ENCODE peak calls at places on chromosome 16, in ten cellular contexts. A is cardiac muscle cell; D is tibial nerve; I is AG09309; P is mucosa of descending colon; M is esophagus squamous epithelium; R is SK-N-SH; U is RWPE1; Y is CD8-positive, alpha-beta T cell; V is omental fat pad. H is an unnamed sample.

GRCh38 chr16:22664132-22664531 is 149.8 kb upstream of the HS3ST2 start:
- DNase-seq in A (no peak), D (no peak), I (no peak), P (no peak), M (no peak), R (no peak), U (no peak), Y (no peak), V (no peak), H (no peak)

GRCh38 chr16:58733248-58733670 is 857 bp downstream of the GOT2 start:
- DNase-seq in A (no peak), D (no peak), I (no peak), P (no peak), M (no peak), R (peak; percentile 34), U (peak; percentile 5), Y (no peak), V (no peak), H (no peak)

GRCh38 chr16:1416521-1416941 is 2.0 kb upstream of the UNKL start:
- DNase-seq in A (no peak), D (no peak), I (no peak), P (no peak), M (no peak), R (no peak), U (no peak), Y (no peak), V (no peak), H (no peak)

GRCh38 chr16:82452002-82452741 is 174.6 kb upstream of the CDH13 start:
- DNase-seq in A (no peak), D (no peak), I (no peak), P (no peak), M (no peak), R (no peak), U (no peak), Y (no peak), V (no peak), H (no peak)

GRCh38 chr16:80803341-80804060 is 897 bp downstream of the CDYL2 start:
- DNase-seq in A (peak; percentile 27), D (no peak), I (no peak), P (peak; percentile 70), M (no peak), R (peak; percentile 66), U (peak; percentile 8), Y (no peak), V (no peak), H (peak; percentile 43)

GRCh38 chr16:81511371-81511770 is 66.8 kb downstream of the CMIP start:
- DNase-seq in A (no peak), D (no peak), I (no peak), P (no peak), M (no peak), R (no peak), U (peak; percentile 20), Y (no peak), V (no peak), H (no peak)

GRCh38 chr16:87143661-87144121 is 173.5 kb downstream of the C16orf95 start:
- DNase-seq in A (no peak), D (no peak), I (no peak), P (no peak), M (no peak), R (no peak), U (no peak), Y (no peak), V (no peak), H (no peak)

GRCh38 chr16:57761957-57762356 is 26.4 kb downstream of the KATNB1 start:
- DNase-seq in A (no peak), D (no peak), I (no peak), P (peak; percentile 31), M (no peak), R (no peak), U (no peak), Y (no peak), V (no peak), H (no peak)

GRCh38 chr16:4373909-4374742 is 2.5 kb downstream of the VASN start:
- DNase-seq in A (peak; percentile 61), D (peak; percentile 89), I (peak; percentile 98), P (no peak), M (no peak), R (no peak), U (peak; percentile 70), Y (no peak), V (peak; percentile 71), H (peak; percentile 65)

GRCh38 chr16:9151597-9151996 is 60.2 kb downstream of the HAPSTR1 start:
- DNase-seq in A (no peak), D (no peak), I (no peak), P (no peak), M (no peak), R (no peak), U (no peak), Y (no peak), V (no peak), H (no peak)

GRCh38 chr16:19429271-19429670 is 11.6 kb downstream of the TMC5 start:
- DNase-seq in A (no peak), D (no peak), I (no peak), P (no peak), M (no peak), R (no peak), U (no peak), Y (no peak), V (no peak), H (no peak)

GRCh38 chr16:77219437-77219836 is 20.2 kb downstream of the SYCE1L start:
- DNase-seq in A (no peak), D (no peak), I (no peak), P (no peak), M (no peak), R (no peak), U (no peak), Y (no peak), V (no peak), H (no peak)

GRCh38 chr16:15642557-15643452 is at the start of gene MARF1:
- DNase-seq in A (peak; percentile 98), D (peak; percentile 98), I (peak; percentile 53), P (peak; percentile 99), M (peak; percentile 91), R (peak; percentile 94), U (peak; percentile 87), Y (peak; percentile 99), V (peak; percentile 97), H (peak; percentile 99)
- TF ChIP-seq CTCF in A (peak; percentile 33), D (peak; percentile 30), I (peak; percentile 37), P (no peak), M (no peak), R (peak; percentile 47), U (peak; percentile 37), Y (peak; percentile 76), V (no peak), H (peak; percentile 30)

GRCh38 chr16:25279491-25279890 is 21.8 kb upstream of the ZKSCAN2 start:
- DNase-seq in A (no peak), D (no peak), I (no peak), P (no peak), M (no peak), R (no peak), U (no peak), Y (no peak), V (no peak), H (no peak)
- TF ChIP-seq CTCF in A (no peak), D (no peak), I (no peak), P (no peak), M (no peak), R (no peak), U (no peak), Y (no peak), V (no peak), H (no peak)

GRCh38 chr16:63719926-63720325 is 1401.9 kb downstream of the CDH11 start:
- DNase-seq in A (no peak), D (no peak), I (no peak), P (no peak), M (no peak), R (no peak), U (no peak), Y (no peak), V (no peak), H (no peak)

GRCh38 chr16:63714876-63715275 is 1407.0 kb downstream of the CDH11 start:
- DNase-seq in A (no peak), D (no peak), I (no peak), P (no peak), M (no peak), R (no peak), U (no peak), Y (no peak), V (no peak), H (no peak)

GRCh38 chr16:63720848-63721247 is 1401.0 kb downstream of the CDH11 start:
- DNase-seq in A (peak; percentile 5), D (no peak), I (no peak), P (no peak), M (no peak), R (no peak), U (no peak), Y (no peak), V (no peak), H (no peak)
- TF ChIP-seq CTCF in A (peak; percentile 49), D (no peak), I (no peak), P (no peak), M (no peak), R (peak; percentile 61), U (no peak), Y (no peak), V (no peak), H (no peak)

GRCh38 chr16:84087461-84088151 is 29.1 kb downstream of the MBTPS1 start:
- DNase-seq in A (no peak), D (no peak), I (no peak), P (no peak), M (no peak), R (no peak), U (no peak), Y (no peak), V (no peak), H (no peak)

GRCh38 chr16:84086357-84086756 is 30.4 kb downstream of the MBTPS1 start:
- DNase-seq in A (peak; percentile 17), D (no peak), I (no peak), P (no peak), M (no peak), R (peak; percentile 27), U (no peak), Y (no peak), V (no peak), H (no peak)

GRCh38 chr16:84086996-84087395 is 29.7 kb downstream of the MBTPS1 start:
- DNase-seq in A (no peak), D (no peak), I (no peak), P (no peak), M (no peak), R (no peak), U (no peak), Y (no peak), V (no peak), H (no peak)

GRCh38 chr16:84090212-84090611 is 26.5 kb downstream of the MBTPS1 start:
- DNase-seq in A (no peak), D (no peak), I (no peak), P (no peak), M (no peak), R (no peak), U (no peak), Y (no peak), V (no peak), H (no peak)

DNA sequence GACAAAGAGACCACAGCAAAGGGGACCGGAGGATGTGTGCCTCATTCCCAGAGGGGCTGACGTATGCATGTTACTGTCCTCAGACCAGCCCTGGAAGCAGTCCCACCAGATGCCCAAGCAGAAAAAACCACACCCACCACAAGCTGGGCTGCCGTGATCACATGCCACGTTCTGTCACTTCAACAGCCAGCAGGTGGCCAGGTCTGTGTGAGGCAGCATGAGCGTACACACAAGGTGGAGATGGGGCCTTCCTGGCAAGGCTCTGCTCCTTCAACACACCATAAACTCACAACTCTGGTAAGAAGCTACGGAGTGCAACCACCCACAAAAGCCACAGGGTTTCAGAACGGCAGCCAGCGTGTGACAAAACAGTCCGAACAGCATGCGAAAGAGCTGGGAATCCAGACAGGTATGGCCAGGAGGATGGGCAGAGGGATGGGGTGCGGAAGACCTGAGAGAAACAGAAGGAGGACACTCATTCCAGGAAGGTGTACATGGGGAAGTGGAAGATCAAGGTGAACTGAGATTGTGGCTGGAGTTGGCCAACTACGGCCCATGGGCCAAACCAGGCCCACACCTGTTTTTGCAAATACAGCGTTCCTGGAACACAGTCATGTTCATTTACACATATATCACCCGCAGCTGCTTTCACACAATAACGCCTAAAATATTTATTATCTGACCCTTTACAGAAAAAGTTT is 27.9 kb downstream of the MBTPS1 start:
- DNase-seq in A (no peak), D (no peak), I (no peak), P (peak; percentile 66), M (no peak), R (no peak), U (no peak), Y (no peak), V (no peak), H (no peak)
- TF ChIP-seq CTCF in A (no peak), D (no peak), I (no peak), P (no peak), M (no peak), R (no peak), U (no peak), Y (peak; percentile 28), V (no peak), H (no peak)